ENCODE peak calls at places on chromosome 10, in five cellular contexts. W is bronchial epithelial cell, N is left ventricle myocardium superior, C is NCI-H446 treated with DMSO at 0.1 percent for 48 hours, P is amniotic stem cell. B is an unnamed sample.

GRCh38 chr10:75191821-75192568 is 18.6 kb upstream of the VDAC2 start:
- DNase-seq in W (peak), N (peak), C (no peak), P (peak), B (peak)

GRCh38 chr10:100879741-100880360 is 32.9 kb upstream of the SLF2 start:
- DNase-seq in W (no peak), N (no peak), C (no peak), P (no peak), B (no peak)

GRCh38 chr10:86644412-86645110 is 9.8 kb upstream of the OPN4 start:
- DNase-seq in W (peak), N (peak), C (no peak), P (no peak), B (no peak)

GRCh38 chr10:80596391-80597257 is 58.9 kb downstream of the SH2D4B start:
- DNase-seq in W (peak), N (peak), C (no peak), P (no peak), B (peak)

GRCh38 chr10:64630534-64630933 is 1109.3 kb downstream of the REEP3 start:
- DNase-seq in W (no peak), N (no peak), C (no peak), P (no peak), B (no peak)

GRCh38 chr10:120735773-120736371 is 115.3 kb upstream of the WDR11 start:
- DNase-seq in W (peak), N (no peak), C (no peak), P (no peak), B (no peak)

GRCh38 chr10:125043824-125044658 is 102.1 kb downstream of the ZRANB1 start:
- DNase-seq in W (no peak), N (no peak), C (no peak), P (no peak), B (no peak)

GRCh38 chr10:25117757-25118156 is 57.0 kb upstream of the GPR158 start:
- DNase-seq in W (no peak), N (no peak), C (no peak), P (no peak), B (no peak)

GRCh38 chr10:131532745-131533341 is 221.3 kb upstream of the TCERG1L start:
- DNase-seq in W (no peak), N (no peak), C (no peak), P (no peak), B (no peak)

GRCh38 chr10:111261066-111261465 is 184.2 kb downstream of the ADRA2A start:
- DNase-seq in W (no peak), N (no peak), C (no peak), P (no peak), B (no peak)

GRCh38 chr10:44763331-44763730 is 147.8 kb upstream of the TMEM72 start:
- DNase-seq in W (no peak), N (no peak), C (no peak), P (no peak), B (no peak)